ENCODE peak calls at places on chromosomes 16 and 17, in five cellular contexts. T, Z, X, E and P are unnamed samples. For H3K4me1, the result is how much of the 10 kb centered on the place peaks cover.

GRCh38 chr17:19242926-19243325 is 5.8 kb downstream of the EPN2 start:
- DNase-seq in X (no peak), E (no peak), T (no peak), Z (no peak), P (no peak)

GRCh38 chr17:42329025-42329976 is 41.0 kb downstream of the STAT5A start:
- DNase-seq in X (peak), Z (no peak), E (no peak), T (no peak), P (no peak)

GRCh38 chr16:15055141-15056053 is 477 bp downstream of the NTAN1 start:
- DNase-seq in Z (peak), E (no peak), T (peak), X (peak), P (peak)

GRCh38 chr16:78291642-78292041 is 192.2 kb downstream of the WWOX start:
- DNase-seq in Z (no peak), E (no peak), T (no peak), X (peak), P (peak)

GRCh38 chr17:81365601-81366585 is 29.4 kb upstream of the BAHCC1 start:
- DNase-seq in X (peak), T (no peak), E (peak), Z (peak), P (peak)

GRCh38 chr17:72422505-72423285 is 301.9 kb downstream of the SOX9 start:
- DNase-seq in T (peak), E (peak), X (peak), Z (peak), P (peak)

GRCh38 chr17:12730931-12731521 is 58.3 kb upstream of the ARHGAP44 start:
- DNase-seq in T (peak), E (peak), X (peak), Z (peak), P (peak)

GRCh38 chr17:41792835-41793748 is 6.6 kb upstream of the JUP start:
- DNase-seq in E (no peak), T (no peak), Z (peak), X (peak), P (peak)

GRCh38 chr17:75108193-75108592 is 1.6 kb upstream of the ARMC7 start:
- DNase-seq in T (no peak), Z (no peak), E (no peak), X (no peak), P (no peak)

GRCh38 chr17:327296-327695 is 25.3 kb downstream of the RPH3AL start:
- DNase-seq in X (no peak), E (no peak), Z (no peak), T (no peak), P (peak)

GRCh38 chr16:9099131-9099625 is 7.7 kb downstream of the HAPSTR1 start:
- DNase-seq in E (no peak), Z (no peak), X (no peak), T (no peak), P (no peak)

GRCh38 chr17:67990909-67991308 is 5.4 kb downstream of the C17orf58 start:
- DNase-seq in X (no peak), E (no peak), T (no peak), Z (no peak), P (no peak)

GRCh38 chr17:63848834-63849689 is 6.6 kb upstream of the SMARCD2 start:
- DNase-seq in Z (peak), X (peak), E (peak), T (peak), P (peak)

GRCh38 chr16:84090212-84090611 is 26.5 kb downstream of the MBTPS1 start:
- DNase-seq in E (no peak), X (no peak), Z (no peak), T (no peak), P (no peak)

GRCh38 chr17:59435238-59435637 is 103.8 kb downstream of the YPEL2 start:
- DNase-seq in E (no peak), X (no peak), T (no peak), Z (no peak), P (no peak)

GRCh38 chr17:43042025-43042424 is 17.0 kb downstream of the RND2 start:
- DNase-seq in Z (no peak), E (no peak), T (no peak), X (no peak), P (no peak)

GRCh38 chr16:23895052-23895451 is 59.3 kb downstream of the PRKCB start:
- DNase-seq in Z (no peak), X (no peak), E (no peak), T (no peak), P (no peak)

GRCh38 chr17:44309472-44309871 is 1.1 kb downstream of the RUNDC3A start:
- DNase-seq in X (no peak), T (no peak), E (no peak), Z (no peak), P (no peak)

DNA sequence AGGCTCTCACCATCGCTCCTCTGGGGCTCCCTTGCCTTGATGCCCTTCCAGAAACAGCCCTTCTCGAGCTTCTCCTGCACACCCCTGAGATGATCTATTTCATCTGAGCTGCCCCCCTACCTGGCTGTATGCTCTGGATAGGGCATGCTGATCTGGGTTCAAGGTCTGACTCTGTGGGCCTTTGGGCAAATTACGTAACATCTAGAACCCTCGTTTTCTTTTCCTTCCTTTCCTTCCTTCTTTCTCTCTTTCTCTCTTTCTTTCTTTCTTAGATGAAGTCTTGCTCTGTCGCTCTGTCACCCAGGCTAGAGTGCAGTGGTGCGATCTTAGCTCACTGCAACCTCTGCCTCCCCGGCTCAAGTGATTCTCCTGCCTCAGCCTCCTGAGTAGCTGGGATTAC is 20.3 kb downstream of the TNS4 start:
- DNase-seq in X (no peak), T (no peak), E (no peak), Z (no peak), P (no peak)
- H3K4me3 ChIP-seq in X (no peak), T (no peak), E (no peak), Z (no peak), P (no peak)

DNA sequence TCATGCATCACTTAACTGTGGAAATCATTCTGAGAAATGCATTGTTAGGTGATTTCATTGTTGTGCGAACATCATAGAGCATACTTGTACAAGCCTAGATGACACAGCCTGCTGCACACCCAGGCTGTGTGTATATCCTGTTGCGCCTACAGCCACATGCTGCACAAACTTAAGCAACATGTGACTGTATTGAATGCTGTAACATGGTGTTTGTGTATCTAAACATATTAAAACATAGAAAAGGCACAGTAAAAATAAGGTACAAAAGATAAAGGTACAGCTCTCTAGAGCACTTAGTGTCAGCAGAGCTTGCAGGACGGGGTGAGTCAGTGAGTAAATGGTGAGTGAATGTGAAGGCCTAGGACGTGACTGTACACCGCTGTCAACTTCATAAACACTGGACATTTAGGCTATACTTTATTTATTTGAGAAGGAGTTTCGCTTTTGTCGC is 11.9 kb downstream of the FOXK2 start:
- DNase-seq in X (no peak), E (no peak), T (no peak), Z (no peak), P (no peak)
- H3K4me1 ChIP-seq in X (half or more), E (under half), T (half or more), Z (under half), P (under half)

GRCh38 chr16:87418644-87419043 is 26.5 kb downstream of the MAP1LC3B start:
- DNase-seq in X (no peak), T (no peak), E (no peak), Z (no peak), P (peak)

GRCh38 chr16:87415441-87415840 is 23.3 kb downstream of the MAP1LC3B start:
- DNase-seq in E (no peak), Z (no peak), T (no peak), X (no peak), P (no peak)

GRCh38 chr16:87417511-87417910 is 25.4 kb downstream of the MAP1LC3B start:
- DNase-seq in E (no peak), Z (no peak), X (no peak), T (no peak), P (no peak)

GRCh38 chr16:87418216-87418615 is 26.1 kb downstream of the MAP1LC3B start:
- DNase-seq in X (no peak), Z (no peak), E (no peak), T (no peak), P (no peak)

GRCh38 chr16:87416826-87417471 is 24.8 kb downstream of the MAP1LC3B start:
- DNase-seq in T (no peak), X (peak), Z (peak), E (no peak), P (peak)
- TF ChIP-seq CTCF in T (peak), X (peak), Z (peak), E (peak), P (peak)

GRCh38 chr16:53503270-53503911 is 382 bp upstream of the AKTIP start:
- DNase-seq in E (peak), Z (peak), T (peak), X (peak), P (peak)

GRCh38 chr16:53502331-53503269 is at the start of gene AKTIP:
- DNase-seq in X (peak), E (peak), Z (peak), T (peak), P (peak)

GRCh38 chr16:53506254-53506653 is 3.2 kb upstream of the AKTIP start:
- DNase-seq in T (no peak), Z (no peak), X (no peak), E (no peak), P (no peak)

GRCh38 chr16:53504161-53504663 is 1.2 kb upstream of the AKTIP start:
- DNase-seq in Z (peak), X (peak), E (peak), T (peak), P (peak)

DNA sequence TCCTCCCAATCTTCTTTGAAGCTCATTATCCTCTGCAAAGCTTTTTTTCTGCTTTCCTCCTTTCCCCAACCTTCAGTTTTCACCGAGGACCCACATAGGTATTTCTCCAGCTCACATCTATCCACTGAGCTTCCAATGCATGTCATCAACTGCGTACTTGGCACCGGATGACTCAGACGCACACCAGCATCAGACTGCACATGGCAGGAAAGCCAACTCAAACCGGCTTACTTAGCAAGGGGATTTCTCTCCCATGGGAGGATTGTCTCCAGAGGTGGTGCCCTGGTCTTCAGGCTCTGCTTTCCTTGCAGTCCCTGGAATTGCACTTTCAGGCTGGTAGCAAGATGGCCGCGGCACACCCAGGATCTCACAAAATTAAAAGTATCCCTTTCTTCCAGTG is 1.7 kb upstream of the AKTIP start:
- DNase-seq in Z (no peak), E (no peak), T (no peak), X (no peak), P (no peak)
- H3K4me3 ChIP-seq in Z (no peak), E (peak), T (peak), X (no peak), P (no peak)

GRCh38 chr16:29775742-29776408 is 2.2 kb upstream of the ZG16 start:
- DNase-seq in Z (no peak), T (no peak), E (no peak), X (no peak), P (no peak)
- H3K4me1 ChIP-seq in Z (under half), T (under half), E (under half), X (under half), P (under half)

GRCh38 chr17:48317732-48318131 is 112.3 kb downstream of the SKAP1 start:
- DNase-seq in T (no peak), X (no peak), Z (no peak), E (no peak), P (no peak)

GRCh38 chr17:48326311-48326710 is 103.7 kb downstream of the SKAP1 start:
- DNase-seq in T (no peak), Z (no peak), X (no peak), E (no peak), P (no peak)

GRCh38 chr17:48322060-48322459 is 108.0 kb downstream of the SKAP1 start:
- DNase-seq in T (no peak), X (no peak), E (no peak), Z (no peak), P (no peak)
- TF ChIP-seq CTCF in T (no peak), X (no peak), E (no peak), Z (no peak), P (no peak)